ENCODE peak calls at places on chromosomes 12 and 14, in four cellular contexts. B, C, A and I are unnamed samples.
A peak's percentile ranks its signal among the peaks of the same experiment; 100 is the strongest.

GRCh38 chr14:29637406-29637805 is 290.2 kb downstream of the PRKD1 start:
- DNase-seq in B (no peak), C (no peak), A (no peak), I (no peak)

GRCh38 chr12:22541496-22541895 is 2.8 kb downstream of the C2CD5 start:
- DNase-seq in B (no peak), C (no peak), A (no peak), I (no peak)

GRCh38 chr12:32272465-32272864 is 126.9 kb upstream of the FGD4 start:
- DNase-seq in A (no peak), B (no peak), C (no peak), I (no peak)

GRCh38 chr12:58812229-58812628 is 108.1 kb downstream of the LRIG3 start:
- DNase-seq in C (no peak), B (no peak), A (no peak), I (no peak)

GRCh38 chr12:126663304-126664094 is 1598.3 kb downstream of the AACS start:
- DNase-seq in B (no peak), C (no peak), A (peak; percentile 83), I (no peak)

GRCh38 chr12:60926256-60926655 is 1330.4 kb downstream of the SLC16A7 start:
- DNase-seq in B (no peak), C (no peak), A (no peak), I (no peak)

GRCh38 chr12:62816624-62817023 is 118.3 kb downstream of the PPM1H start:
- DNase-seq in A (no peak), C (no peak), B (no peak), I (no peak)

GRCh38 chr12:108040968-108041367 is 88.1 kb upstream of the WSCD2 start:
- DNase-seq in B (no peak), A (no peak), C (no peak), I (no peak)

GRCh38 chr14:22471545-22472121 is 117.4 kb downstream of the DAD1 start:
- DNase-seq in B (peak; percentile 79), C (no peak), A (peak; percentile 89), I (no peak)

GRCh38 chr12:11741434-11742092 is 92.1 kb downstream of the ETV6 start:
- DNase-seq in B (no peak), A (no peak), C (no peak), I (no peak)
- H3K4me1 ChIP-seq in B (peaks cover 19% of the 10 kb centered on the region), A (peaks cover 8% of the 10 kb centered on the region), C (peaks cover 10% of the 10 kb centered on the region), I (no peaks in the 10 kb centered on the region)

GRCh38 chr12:91948504-91948903 is 197.1 kb downstream of the BTG1 start:
- DNase-seq in C (no peak), B (no peak), A (no peak), I (peak; percentile 0)
- H3K27ac ChIP-seq in C (no peak overlapping the region), B (peak overlapping the region; percentile 4), A (no peak overlapping the region), I (no peak overlapping the region)

GRCh38 chr12:75455839-75456238 is 24.7 kb upstream of the GLIPR1 start:
- DNase-seq in B (no peak), C (no peak), A (no peak), I (no peak)
- H3K4me1 ChIP-seq in B (no peaks in the 10 kb centered on the region), C (no peaks in the 10 kb centered on the region), A (no peaks in the 10 kb centered on the region), I (peaks cover 21% of the 10 kb centered on the region)

GRCh38 chr12:6280053-6280469 is 30.4 kb upstream of the PLEKHG6 start:
- DNase-seq in B (peak; percentile 79), A (peak; percentile 77), C (no peak), I (no peak)
- H3K27ac ChIP-seq in B (peak overlapping the region; percentile 95), A (no peak overlapping the region), C (no peak overlapping the region), I (no peak overlapping the region)

GRCh38 chr12:105256011-105256410 is 20.0 kb upstream of the APPL2 start:
- DNase-seq in A (no peak), C (no peak), B (no peak), I (no peak)
- H3K4me1 ChIP-seq in A (no peaks in the 10 kb centered on the region), C (peaks cover 7% of the 10 kb centered on the region), B (no peaks in the 10 kb centered on the region), I (no peaks in the 10 kb centered on the region)